ENCODE peak calls at places on chromosomes 16 and 17, in seven cellular contexts. Y, O, W, E, G, S and N are unnamed samples.
A peak's percentile ranks its signal among the peaks of the same experiment; 100 is the strongest.

GRCh38 chr17:17792143-17792550 is 44.6 kb downstream of the SREBF1 start:
- DNase-seq in S (no peak), E (no peak), W (no peak), O (no peak), Y (peak; percentile 61), G (no peak), N (no peak)

GRCh38 chr17:17567631-17568030 is 23.9 kb downstream of the PEMT start:
- DNase-seq in E (no peak), W (no peak), S (no peak), Y (peak; percentile 65), O (no peak), G (no peak), N (peak; percentile 22)

GRCh38 chr16:27080870-27081269 is 14.1 kb downstream of the C16orf82 start:
- DNase-seq in S (peak; percentile 43), G (peak; percentile 43), Y (peak; percentile 25), O (no peak), E (peak; percentile 29), W (no peak), N (peak; percentile 34)

GRCh38 chr17:81553018-81553615 is 964 bp upstream of the FAAP100 start:
- DNase-seq in W (peak; percentile 53), Y (peak; percentile 90), O (peak; percentile 83), E (peak; percentile 80), S (peak; percentile 66), G (peak; percentile 70), N (peak; percentile 99)

GRCh38 chr16:6482861-6483530 is 849.6 kb upstream of the RBFOX1 start:
- DNase-seq in Y (peak; percentile 54), O (peak; percentile 50), G (no peak), S (no peak), E (no peak), W (no peak), N (no peak)

GRCh38 chr16:1823821-1824220 is 2.8 kb downstream of the HAGH start:
- DNase-seq in O (peak; percentile 58), Y (no peak), E (no peak), S (peak; percentile 38), W (no peak), G (peak; percentile 75), N (peak; percentile 33)

GRCh38 chr16:53043986-53044571 is 8.6 kb downstream of the CHD9NB start:
- DNase-seq in W (no peak), G (peak; percentile 68), Y (no peak), O (peak; percentile 98), S (no peak), E (no peak), N (no peak)

GRCh38 chr17:3965123-3965800 is 1.0 kb upstream of the ATP2A3 start:
- DNase-seq in G (no peak), O (peak; percentile 80), S (peak; percentile 66), Y (peak; percentile 71), W (peak; percentile 33), E (peak; percentile 22), N (peak; percentile 55)

GRCh38 chr16:8572919-8573724 is 17.2 kb downstream of the TMEM114 start:
- DNase-seq in Y (peak; percentile 50), O (peak; percentile 69), G (peak; percentile 61), E (peak; percentile 29), S (peak; percentile 31), W (no peak), N (peak; percentile 68)

GRCh38 chr17:28473542-28473941 is at the start of gene SLC13A2:
- DNase-seq in O (no peak), W (no peak), S (no peak), E (no peak), G (no peak), Y (no peak), N (peak; percentile 51)

GRCh38 chr16:78509965-78510364 is 410.5 kb downstream of the WWOX start:
- DNase-seq in S (no peak), O (no peak), E (no peak), W (no peak), G (no peak), Y (no peak), N (no peak)

GRCh38 chr17:80774146-80774545 is 217.5 kb upstream of the CHMP6 start:
- DNase-seq in E (no peak), G (no peak), Y (no peak), O (no peak), S (no peak), W (no peak), N (no peak)

GRCh38 chr17:56913000-56913866 is 616 bp downstream of the TRIM25 start:
- DNase-seq in S (peak; percentile 36), W (no peak), Y (peak; percentile 73), E (no peak), G (no peak), O (peak; percentile 79), N (no peak)

DNA sequence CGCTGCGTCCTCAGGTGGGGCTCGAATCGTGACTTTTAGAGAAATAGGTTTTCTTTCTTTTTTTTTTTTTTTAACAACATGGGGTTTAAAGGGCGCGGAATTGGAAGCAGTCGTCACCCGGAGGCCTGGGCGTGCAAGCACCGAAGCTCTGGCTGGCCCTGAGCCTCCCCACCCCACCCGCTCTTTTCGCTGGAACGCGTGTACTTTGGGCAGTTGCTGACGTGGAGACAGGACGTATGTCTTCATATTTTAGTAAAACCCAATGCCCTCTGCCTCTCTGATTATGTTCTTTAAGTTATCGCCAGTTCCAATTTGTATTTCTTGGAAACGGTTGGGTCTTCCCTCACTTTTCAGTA is 552 bp upstream of the C16orf95 start:
- DNase-seq in O (no peak), W (no peak), E (no peak), G (peak; percentile 67), Y (peak; percentile 75), S (no peak), N (peak; percentile 47)
- TF ChIP-seq JUND in O (no peak), W (no peak), E (no peak), G (no peak), Y (no peak), S (no peak), N (no peak)

GRCh38 chr16:57474671-57475661 is 11.3 kb downstream of the DOK4 start:
- DNase-seq in O (no peak), W (no peak), E (no peak), Y (no peak), G (no peak), S (no peak), N (no peak)

GRCh38 chr16:57477531-57478202 is 8.6 kb downstream of the DOK4 start:
- DNase-seq in E (no peak), Y (peak; percentile 30), S (no peak), G (no peak), W (no peak), O (no peak), N (no peak)

GRCh38 chr16:57476546-57477410 is 9.5 kb downstream of the DOK4 start:
- DNase-seq in O (peak; percentile 70), E (no peak), G (no peak), S (no peak), Y (peak; percentile 43), W (no peak), N (no peak)

GRCh38 chr16:57473906-57474305 is 11.4 kb downstream of the POLR2C start:
- DNase-seq in S (no peak), W (no peak), G (no peak), O (no peak), Y (no peak), E (no peak), N (no peak)

GRCh38 chr16:57475711-57476339 is 10.5 kb downstream of the DOK4 start:
- DNase-seq in G (peak; percentile 69), Y (peak; percentile 83), S (peak; percentile 91), E (peak; percentile 24), O (peak; percentile 91), W (no peak), N (no peak)
- TF ChIP-seq JUND in G (no peak), Y (no peak), S (no peak), E (no peak), O (no peak), W (no peak), N (no peak)

DNA sequence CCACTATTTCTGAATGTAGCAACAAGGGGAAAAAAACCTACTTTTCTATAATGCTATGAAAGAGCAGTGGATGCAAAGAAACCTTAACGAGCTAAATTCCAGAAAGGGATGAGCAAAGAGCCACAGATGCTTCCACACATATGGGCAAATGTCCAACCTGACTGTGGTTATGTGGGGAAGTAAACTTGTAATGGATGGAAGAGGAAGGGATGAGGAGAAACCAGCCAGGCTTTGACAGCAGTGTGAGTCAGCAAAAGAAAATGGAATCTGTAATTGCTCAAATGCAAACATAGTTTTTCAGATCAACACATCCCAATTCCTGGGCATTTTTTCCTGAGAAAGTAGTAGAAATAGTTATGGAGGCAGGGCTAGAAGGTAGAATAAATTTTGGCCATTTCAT is 204.8 kb upstream of the CPHXL start:
- DNase-seq in S (no peak), W (no peak), G (no peak), O (no peak), E (no peak), Y (no peak), N (no peak)
- TF ChIP-seq JUND in S (no peak), W (no peak), G (no peak), O (no peak), E (no peak), Y (no peak), N (no peak)

GRCh38 chr16:13906426-13907089 is 13.4 kb upstream of the ERCC4 start:
- DNase-seq in O (no peak), E (no peak), Y (no peak), S (no peak), G (no peak), W (no peak), N (peak; percentile 31)
- TF ChIP-seq JUND in O (no peak), E (no peak), Y (no peak), S (no peak), G (no peak), W (no peak), N (no peak)

DNA sequence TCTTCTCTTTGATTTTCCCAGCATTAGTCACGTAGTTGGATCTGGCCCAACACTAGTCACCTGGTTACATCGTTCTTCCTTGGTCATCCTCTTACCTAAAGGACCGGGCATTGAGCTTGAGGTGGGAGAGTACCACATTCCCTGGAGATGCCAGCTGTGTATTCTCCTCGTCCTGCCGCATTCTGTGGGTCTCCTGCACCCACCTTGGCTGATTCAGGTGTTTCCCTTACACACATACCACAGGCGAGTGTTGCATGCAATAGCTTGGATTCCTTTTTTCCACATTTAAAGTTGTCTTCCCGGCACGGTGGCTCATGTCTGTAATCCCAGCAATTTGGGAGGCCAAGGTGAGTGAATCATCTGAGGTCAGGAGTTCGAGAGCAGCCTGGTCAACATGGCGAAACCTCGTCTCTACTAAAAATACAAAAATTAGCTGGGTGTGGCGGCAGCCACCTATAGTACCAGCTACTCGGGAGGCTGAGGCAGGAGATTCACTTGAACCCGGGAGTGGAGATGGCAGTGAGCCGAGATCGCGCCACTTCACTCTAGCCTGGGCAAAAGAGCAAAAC is 21.6 kb upstream of the CLEC18C start:
- DNase-seq in O (no peak), W (no peak), Y (no peak), G (no peak), E (no peak), S (peak; percentile 12), N (peak; percentile 7)
- TF ChIP-seq JUND in O (no peak), W (no peak), Y (no peak), G (no peak), E (no peak), S (no peak), N (no peak)

DNA sequence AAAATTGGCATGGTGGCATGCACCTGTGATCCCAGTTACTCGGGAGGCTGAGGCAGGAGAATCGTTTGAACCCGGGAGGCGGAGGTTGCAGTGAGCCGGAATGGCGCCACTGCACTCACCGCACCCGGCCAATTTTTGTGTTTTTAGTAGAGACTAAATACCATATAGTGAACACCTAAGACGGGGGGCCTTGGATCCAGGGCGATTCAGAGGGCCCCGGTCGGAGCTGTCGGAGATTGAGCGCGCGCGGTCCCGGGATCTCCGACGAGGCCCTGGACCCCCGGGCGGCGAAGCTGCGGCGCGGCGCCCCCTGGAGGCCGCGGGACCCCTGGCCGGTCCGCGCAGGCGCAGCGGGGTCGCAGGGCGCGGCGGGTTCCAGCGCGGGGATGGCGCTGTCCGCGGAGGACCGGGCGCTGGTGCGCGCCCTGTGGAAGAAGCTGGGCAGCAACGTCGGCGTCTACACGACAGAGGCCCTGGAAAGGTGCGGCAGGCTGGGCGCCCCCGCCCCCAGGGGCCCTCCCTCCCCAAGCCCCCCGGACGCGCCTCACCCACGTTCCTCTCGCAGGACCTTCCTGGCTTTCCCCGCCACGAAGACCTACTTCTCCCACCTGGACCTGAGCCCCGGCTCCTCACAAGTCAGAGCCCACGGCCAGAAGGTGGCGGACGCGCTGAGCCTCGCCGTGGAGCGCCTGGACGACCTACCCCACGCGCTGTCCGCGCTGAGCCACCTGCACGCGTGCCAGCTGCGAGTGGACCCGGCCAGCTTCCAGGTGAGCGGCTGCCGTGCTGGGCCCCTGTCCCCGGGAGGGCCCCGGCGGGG is at the start of gene HBQ1:
- DNase-seq in Y (peak; percentile 97), E (no peak), W (no peak), G (peak; percentile 21), S (peak; percentile 78), O (peak; percentile 84), N (no peak)
- TF ChIP-seq JUND in Y (no peak), E (no peak), W (no peak), G (no peak), S (no peak), O (no peak), N (no peak)